ENCODE peak calls at places on chromosomes 16 and 17, in four cellular contexts. One of them, this sample, is unnamed.

GRCh38 chr17:27906238-27906603 is 13.1 kb upstream of the LYRM9 start:
- DNase-seq in MM.1S: no peak
- DNase-seq in tibial artery: no peak
- DNase-seq in heart left ventricle: no peak
- DNase-seq in this sample: no peak

GRCh38 chr17:19723967-19724366 is 7.6 kb upstream of the SLC47A2 start:
- DNase-seq in heart left ventricle: no peak
- DNase-seq in tibial artery: no peak
- DNase-seq in MM.1S: no peak
- DNase-seq in this sample: peak

GRCh38 chr16:27230562-27230991 is 27.3 kb downstream of the KDM8 start:
- DNase-seq in tibial artery: no peak
- DNase-seq in MM.1S: peak
- DNase-seq in heart left ventricle: peak
- DNase-seq in this sample: no peak

GRCh38 chr17:21039839-21040575 is 2.8 kb downstream of the USP22 start:
- DNase-seq in heart left ventricle: no peak
- DNase-seq in tibial artery: no peak
- DNase-seq in MM.1S: peak
- DNase-seq in this sample: peak

GRCh38 chr17:19412984-19413383 is 2.0 kb downstream of the RNF112 start:
- DNase-seq in tibial artery: no peak
- DNase-seq in heart left ventricle: no peak
- DNase-seq in MM.1S: no peak
- DNase-seq in this sample: no peak

GRCh38 chr17:40551874-40552768 is 13.2 kb downstream of the CCR7 start:
- DNase-seq in heart left ventricle: peak
- DNase-seq in MM.1S: no peak
- DNase-seq in tibial artery: peak
- DNase-seq in this sample: peak

GRCh38 chr17:77318021-77318420 is 177.3 kb downstream of the SEC14L1 start:
- DNase-seq in tibial artery: no peak
- DNase-seq in MM.1S: no peak
- DNase-seq in heart left ventricle: no peak
- DNase-seq in this sample: no peak

GRCh38 chr16:30430428-30430970 is 669 bp upstream of the DCTPP1 start:
- DNase-seq in MM.1S: no peak
- DNase-seq in tibial artery: no peak
- DNase-seq in heart left ventricle: no peak
- DNase-seq in this sample: no peak

GRCh38 chr16:22813223-22813945 is 578 bp upstream of the HS3ST2 start:
- DNase-seq in MM.1S: no peak
- DNase-seq in heart left ventricle: peak
- DNase-seq in tibial artery: peak
- DNase-seq in this sample: no peak

GRCh38 chr16:86031141-86031678 is 132.2 kb downstream of the IRF8 start:
- DNase-seq in heart left ventricle: no peak
- DNase-seq in tibial artery: no peak
- DNase-seq in MM.1S: no peak
- DNase-seq in this sample: no peak

GRCh38 chr17:80861892-80862291 is 129.7 kb upstream of the CHMP6 start:
- DNase-seq in MM.1S: no peak
- DNase-seq in tibial artery: no peak
- DNase-seq in heart left ventricle: peak
- DNase-seq in this sample: no peak

GRCh38 chr17:20089795-20090547 is 80.8 kb downstream of the SPECC1 start:
- DNase-seq in heart left ventricle: no peak
- DNase-seq in tibial artery: no peak
- DNase-seq in MM.1S: peak
- DNase-seq in this sample: no peak

GRCh38 chr17:60601443-60602384 is 1.7 kb downstream of the PPM1D start:
- DNase-seq in tibial artery: peak
- DNase-seq in heart left ventricle: peak
- DNase-seq in MM.1S: peak
- DNase-seq in this sample: no peak

GRCh38 chr16:11626657-11627291 is 40.1 kb upstream of the LITAF start:
- DNase-seq in MM.1S: no peak
- DNase-seq in heart left ventricle: no peak
- DNase-seq in tibial artery: no peak
- DNase-seq in this sample: no peak

GRCh38 chr16:27980919-27981670 is 82.4 kb downstream of the GSG1L start:
- DNase-seq in MM.1S: no peak
- DNase-seq in heart left ventricle: no peak
- DNase-seq in tibial artery: no peak
- DNase-seq in this sample: no peak

GRCh38 chr17:77881545-77881944 is 77.0 kb upstream of the TNRC6C start:
- DNase-seq in heart left ventricle: peak
- DNase-seq in tibial artery: peak
- DNase-seq in MM.1S: peak
- DNase-seq in this sample: no peak

GRCh38 chr17:29549169-29549935 is 17.5 kb downstream of the ABHD15 start:
- DNase-seq in heart left ventricle: no peak
- DNase-seq in MM.1S: no peak
- DNase-seq in tibial artery: no peak
- DNase-seq in this sample: no peak

GRCh38 chr16:11399261-11399831 is 54.1 kb downstream of the RMI2 start:
- DNase-seq in heart left ventricle: peak
- DNase-seq in MM.1S: no peak
- DNase-seq in tibial artery: no peak
- DNase-seq in this sample: no peak

GRCh38 chr16:87463722-87464690 is 28.8 kb downstream of the ZCCHC14 start:
- DNase-seq in heart left ventricle: peak
- DNase-seq in MM.1S: no peak
- DNase-seq in tibial artery: peak
- DNase-seq in this sample: no peak

GRCh38 chr16:88633684-88634140 is 4.7 kb upstream of the IL17C start:
- DNase-seq in heart left ventricle: no peak
- DNase-seq in tibial artery: peak
- DNase-seq in MM.1S: peak
- DNase-seq in this sample: no peak
- TF ChIP-seq CTCF in heart left ventricle: peak
- TF ChIP-seq CTCF in tibial artery: no peak
- TF ChIP-seq CTCF in MM.1S: peak
- TF ChIP-seq CTCF in this sample: no peak

DNA sequence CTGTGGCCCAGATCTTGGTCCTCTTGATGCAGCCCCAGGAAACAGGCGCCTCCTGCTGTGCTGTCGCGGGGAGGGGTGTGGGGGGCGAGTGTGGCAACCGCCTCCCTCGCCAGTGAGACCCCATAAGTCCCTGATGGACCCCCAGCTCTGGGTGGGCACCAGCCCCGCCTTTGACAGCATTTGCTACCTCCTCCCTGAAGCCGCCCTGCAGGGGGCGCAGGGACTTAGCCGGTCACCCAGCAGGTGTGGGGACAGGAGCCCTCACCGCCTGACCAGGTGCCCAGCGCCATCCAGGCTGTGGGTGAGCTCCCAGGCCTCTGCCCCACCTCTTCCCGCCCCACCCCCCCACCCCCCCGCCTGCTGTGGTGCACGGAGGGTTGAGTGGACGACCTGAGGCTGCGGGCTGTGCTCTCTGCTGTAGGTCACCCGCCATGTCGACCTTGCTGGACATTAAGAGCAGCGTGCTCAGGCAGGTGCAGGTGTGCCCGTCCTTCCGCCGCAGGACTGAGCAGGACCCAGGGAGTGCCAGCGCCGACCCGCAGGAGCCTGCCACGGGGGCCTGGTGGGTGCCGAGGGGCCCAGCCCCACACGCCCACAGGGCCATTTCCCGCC is 4.8 kb downstream of the BAIAP3 start:
- DNase-seq in tibial artery: no peak
- DNase-seq in heart left ventricle: no peak
- DNase-seq in MM.1S: no peak
- DNase-seq in this sample: no peak
- TF ChIP-seq CTCF in tibial artery: no peak
- TF ChIP-seq CTCF in heart left ventricle: peak
- TF ChIP-seq CTCF in MM.1S: peak
- TF ChIP-seq CTCF in this sample: no peak

DNA sequence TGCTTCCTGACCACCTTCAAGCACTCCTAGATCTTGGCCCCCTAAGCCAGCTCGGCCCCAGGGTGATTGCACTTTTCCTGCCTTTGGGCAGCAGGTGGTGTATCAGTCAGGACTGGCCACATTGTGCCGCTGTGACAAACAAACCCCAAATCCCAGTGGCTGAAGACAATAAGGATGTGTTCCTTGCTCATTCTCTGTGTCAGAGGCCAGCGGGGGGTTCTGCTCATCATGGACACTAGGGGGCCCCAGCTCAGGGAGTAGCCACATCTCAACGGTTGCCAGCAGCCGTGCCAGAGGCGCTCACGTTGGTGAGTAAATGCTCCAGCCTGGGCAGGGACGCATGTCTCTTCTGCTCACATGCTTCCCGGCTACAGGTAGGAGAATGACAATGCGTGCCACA is 60.4 kb downstream of the ZDHHC7 start:
- DNase-seq in tibial artery: no peak
- DNase-seq in heart left ventricle: no peak
- DNase-seq in MM.1S: peak
- DNase-seq in this sample: no peak
- TF ChIP-seq CTCF in tibial artery: no peak
- TF ChIP-seq CTCF in heart left ventricle: peak
- TF ChIP-seq CTCF in MM.1S: peak
- TF ChIP-seq CTCF in this sample: no peak

DNA sequence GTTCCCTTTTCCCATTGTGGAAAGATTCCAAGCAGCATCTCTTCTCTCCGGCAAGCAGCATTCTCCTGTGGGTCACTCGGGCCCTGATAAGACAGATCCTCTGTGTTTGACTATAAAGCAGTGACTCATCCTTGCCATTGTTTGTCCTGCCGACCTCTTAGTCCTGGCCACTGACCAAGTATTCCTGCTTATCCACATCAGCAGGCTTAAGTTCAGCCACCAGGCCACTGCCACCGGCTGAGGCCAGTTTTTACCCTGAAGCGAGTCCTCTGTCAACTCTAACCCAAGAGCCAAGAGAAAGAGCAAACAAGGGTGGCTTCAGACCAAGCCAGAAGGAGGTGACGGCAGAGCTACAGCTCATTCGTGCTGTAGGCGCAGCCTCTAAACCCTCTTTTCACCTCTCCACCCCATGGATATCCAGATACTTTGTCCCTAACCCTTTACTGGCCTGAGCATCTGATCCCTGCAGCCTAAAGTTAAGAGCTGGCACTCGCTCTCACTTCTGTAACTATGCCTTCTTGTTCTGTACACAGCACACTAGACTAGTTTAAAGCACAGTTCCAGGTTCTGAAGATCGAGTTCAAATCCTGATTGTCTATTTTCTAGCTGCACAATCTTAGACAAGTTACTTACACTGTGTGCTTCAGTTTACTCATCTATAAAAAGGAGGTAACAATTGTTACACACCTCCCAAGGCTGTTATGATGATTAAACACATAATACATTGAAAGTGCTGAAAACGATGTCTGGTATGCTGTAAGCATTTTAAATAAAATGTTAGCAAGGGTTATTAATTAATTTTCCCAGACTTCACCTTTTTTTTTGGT is 31.0 kb downstream of the SOX9 start:
- DNase-seq in tibial artery: no peak
- DNase-seq in heart left ventricle: peak
- DNase-seq in MM.1S: no peak
- DNase-seq in this sample: peak
- TF ChIP-seq CTCF in tibial artery: no peak
- TF ChIP-seq CTCF in heart left ventricle: no peak
- TF ChIP-seq CTCF in MM.1S: no peak
- TF ChIP-seq CTCF in this sample: no peak

GRCh38 chr17:64216385-64217248 is 46.4 kb downstream of the TEX2 start:
- DNase-seq in MM.1S: no peak
- DNase-seq in heart left ventricle: peak
- DNase-seq in tibial artery: no peak
- DNase-seq in this sample: no peak
- TF ChIP-seq CTCF in MM.1S: no peak
- TF ChIP-seq CTCF in heart left ventricle: peak
- TF ChIP-seq CTCF in tibial artery: no peak
- TF ChIP-seq CTCF in this sample: no peak

DNA sequence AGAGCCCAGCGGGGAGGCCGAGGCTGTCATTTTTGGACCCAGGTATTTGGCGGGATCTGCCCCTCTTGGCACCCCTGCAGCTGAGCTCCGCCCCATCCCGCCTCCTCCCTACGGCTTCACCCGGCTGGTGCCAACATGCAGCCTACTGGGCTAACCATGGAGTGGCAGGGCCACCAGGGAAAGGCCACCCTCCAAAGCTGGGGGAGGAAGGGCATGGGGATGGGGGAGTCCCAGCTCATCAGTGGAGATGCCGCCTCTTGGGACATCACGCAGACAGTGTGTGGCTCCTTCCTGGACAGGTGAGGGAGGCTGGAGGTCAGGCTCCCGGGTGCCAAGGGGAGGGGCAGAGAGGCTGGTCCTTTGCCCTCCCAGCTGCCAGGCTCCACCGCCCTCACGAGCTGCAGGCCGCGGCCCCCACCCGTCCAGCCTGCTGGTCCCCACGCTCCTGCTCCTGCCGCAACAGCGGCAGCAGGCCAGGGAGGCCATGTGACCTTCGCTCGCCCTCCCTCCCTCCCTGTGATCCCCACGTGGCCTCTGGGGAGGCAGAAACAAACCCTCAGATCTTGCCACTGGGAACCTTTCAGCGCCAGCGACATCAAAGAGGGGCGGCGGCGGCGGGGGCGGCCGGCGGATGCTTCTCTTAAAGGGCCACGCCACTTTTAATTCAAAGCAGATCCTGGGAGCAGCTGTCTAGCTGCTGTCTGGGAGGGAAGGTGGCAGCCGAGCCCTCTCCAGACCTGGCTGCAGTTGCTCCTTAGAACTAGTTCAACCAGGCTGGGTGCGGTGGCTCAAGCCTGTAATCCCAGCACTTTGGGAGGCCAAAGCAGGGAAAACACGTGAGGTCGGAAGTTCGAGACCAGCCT is 6.8 kb upstream of the NOTUM start:
- DNase-seq in heart left ventricle: peak
- DNase-seq in tibial artery: peak
- DNase-seq in MM.1S: peak
- DNase-seq in this sample: peak
- TF ChIP-seq CTCF in heart left ventricle: no peak
- TF ChIP-seq CTCF in tibial artery: no peak
- TF ChIP-seq CTCF in MM.1S: no peak
- TF ChIP-seq CTCF in this sample: no peak

GRCh38 chr17:8186787-8187516 is 3.0 kb downstream of the BORCS6 start:
- DNase-seq in MM.1S: peak
- DNase-seq in tibial artery: peak
- DNase-seq in heart left ventricle: peak
- DNase-seq in this sample: peak
- TF ChIP-seq CTCF in MM.1S: peak
- TF ChIP-seq CTCF in tibial artery: no peak
- TF ChIP-seq CTCF in heart left ventricle: peak
- TF ChIP-seq CTCF in this sample: no peak